ENCODE peak calls at places on chromosomes 5 and 9, in four cellular contexts. W is GM06990, Y is GM12864, O is choroid plexus epithelial cell. E is an unnamed sample.

GRCh38 chr9:450057-450456 is 235.4 kb downstream of the DOCK8 start:
- DNase-seq in Y (no peak), O (no peak), W (no peak), E (no peak)

GRCh38 chr5:93603711-93604118 is 20.7 kb downstream of the NR2F1 start:
- DNase-seq in W (no peak), O (peak; percentile 67), Y (no peak), E (no peak)

GRCh38 chr5:135737701-135738563 is 96.5 kb upstream of the SLC25A48 start:
- DNase-seq in Y (no peak), O (no peak), W (no peak), E (no peak)

GRCh38 chr5:9919306-9920030 is 289.3 kb upstream of the TAS2R1 start:
- DNase-seq in Y (no peak), W (no peak), O (peak; percentile 58), E (no peak)

GRCh38 chr5:83099445-83099844 is 22.1 kb downstream of the XRCC4 start:
- DNase-seq in W (no peak), Y (no peak), O (no peak), E (no peak)

GRCh38 chr5:55601209-55601618 is 66.5 kb upstream of the PLPP1 start:
- DNase-seq in O (peak; percentile 88), W (no peak), Y (no peak), E (no peak)

GRCh38 chr9:85742630-85742928 is 825 bp upstream of the AGTPBP1 start:
- DNase-seq in W (no peak), Y (peak; percentile 16), O (peak; percentile 88), E (peak; percentile 20)

GRCh38 chr9:96122756-96123155 is 179.2 kb downstream of the HSD17B3 start:
- DNase-seq in W (no peak), O (peak; percentile 94), Y (no peak), E (no peak)

GRCh38 chr9:36813149-36813548 is 220.9 kb downstream of the PAX5 start:
- DNase-seq in O (no peak), W (no peak), Y (no peak), E (no peak)

GRCh38 chr5:174309131-174309845 is 263.8 kb downstream of the NSG2 start:
- DNase-seq in Y (no peak), O (no peak), W (no peak), E (no peak)

GRCh38 chr9:126614455-126615248 is 924 bp downstream of the LMX1B start:
- DNase-seq in O (no peak), Y (no peak), W (no peak), E (peak; percentile 68)

GRCh38 chr9:103301051-103301450 is 305.9 kb downstream of the CYLC2 start:
- DNase-seq in Y (no peak), W (no peak), O (no peak), E (no peak)

GRCh38 chr5:31614147-31615030 is 24.5 kb upstream of the PDZD2 start:
- DNase-seq in Y (no peak), W (no peak), O (no peak), E (no peak)

GRCh38 chr5:14475013-14475412 is 106.6 kb upstream of the OTULINL start:
- DNase-seq in Y (no peak), W (no peak), O (no peak), E (no peak)

GRCh38 chr9:113574381-113575262 is 111.1 kb downstream of the RGS3 start:
- DNase-seq in O (peak; percentile 39), W (no peak), Y (no peak), E (no peak)

GRCh38 chr9:126723807-126724172 is 81.0 kb upstream of the ZBTB43 start:
- DNase-seq in O (peak; percentile 29), Y (no peak), W (no peak), E (no peak)

GRCh38 chr9:125950880-125951471 is 203.8 kb downstream of the PBX3 start:
- DNase-seq in Y (no peak), W (no peak), O (no peak), E (no peak)

GRCh38 chr5:118295045-118295444 is 693.3 kb downstream of the DTWD2 start:
- DNase-seq in Y (no peak), O (no peak), W (no peak), E (no peak)

GRCh38 chr9:13278368-13279246 is 885 bp downstream of the MPDZ start:
- DNase-seq in Y (no peak), W (no peak), O (peak; percentile 89), E (no peak)

GRCh38 chr5:74510476-74510875 is 130.1 kb downstream of the ENC1 start:
- DNase-seq in O (no peak), W (no peak), Y (no peak), E (no peak)

GRCh38 chr9:129007766-129008468 is 20.2 kb downstream of the SH3GLB2 start:
- DNase-seq in Y (no peak), W (no peak), O (no peak), E (no peak)

GRCh38 chr9:134039386-134040175 is 14.3 kb downstream of the BRD3OS start:
- DNase-seq in O (no peak), W (no peak), Y (no peak), E (no peak)

GRCh38 chr5:155539958-155540595 is 526.5 kb downstream of the KIF4B start:
- DNase-seq in Y (no peak), O (no peak), W (no peak), E (no peak)

GRCh38 chr9:90974643-90975245 is 173.1 kb downstream of the SYK start:
- DNase-seq in W (no peak), Y (no peak), O (no peak), E (no peak)

GRCh38 chr5:68924490-68925145 is 169.2 kb upstream of the SLC30A5 start:
- DNase-seq in W (no peak), Y (no peak), O (peak; percentile 77), E (no peak)

DNA sequence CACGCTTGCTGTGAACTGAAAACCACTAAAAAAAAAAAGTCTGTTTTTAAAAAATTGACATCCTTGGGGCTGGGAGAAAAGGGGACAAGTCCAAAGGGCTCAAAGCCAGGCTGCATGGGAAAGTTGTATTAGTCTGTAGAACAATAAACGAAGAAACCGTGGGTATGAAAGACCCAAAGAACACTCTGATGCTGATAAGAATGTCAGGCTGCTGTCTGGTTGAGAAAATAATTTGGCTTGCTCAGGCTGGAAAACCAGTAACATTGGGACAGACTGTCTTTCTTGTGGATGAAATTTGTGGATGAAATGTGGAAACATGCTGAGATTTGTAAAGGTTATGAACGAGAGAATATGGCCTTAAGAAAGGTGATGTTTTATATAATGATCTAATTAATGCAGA is 68.5 kb upstream of the HSPB3 start:
- DNase-seq in W (no peak), O (peak; percentile 47), Y (no peak), E (no peak)
- TF ChIP-seq CTCF in W (no peak), O (no peak), Y (no peak), E (no peak)

GRCh38 chr5:27652505-27652904 is 614.1 kb upstream of the CDH9 start:
- DNase-seq in O (no peak), W (no peak), Y (no peak), E (no peak)
- TF ChIP-seq CTCF in O (no peak), W (no peak), Y (no peak), E (no peak)

GRCh38 chr9:98708933-98709911 is at the start of gene GABBR2:
- DNase-seq in Y (no peak), W (no peak), O (no peak), E (peak; percentile 22)
- TF ChIP-seq CTCF in Y (no peak), W (no peak), O (no peak), E (no peak)

DNA sequence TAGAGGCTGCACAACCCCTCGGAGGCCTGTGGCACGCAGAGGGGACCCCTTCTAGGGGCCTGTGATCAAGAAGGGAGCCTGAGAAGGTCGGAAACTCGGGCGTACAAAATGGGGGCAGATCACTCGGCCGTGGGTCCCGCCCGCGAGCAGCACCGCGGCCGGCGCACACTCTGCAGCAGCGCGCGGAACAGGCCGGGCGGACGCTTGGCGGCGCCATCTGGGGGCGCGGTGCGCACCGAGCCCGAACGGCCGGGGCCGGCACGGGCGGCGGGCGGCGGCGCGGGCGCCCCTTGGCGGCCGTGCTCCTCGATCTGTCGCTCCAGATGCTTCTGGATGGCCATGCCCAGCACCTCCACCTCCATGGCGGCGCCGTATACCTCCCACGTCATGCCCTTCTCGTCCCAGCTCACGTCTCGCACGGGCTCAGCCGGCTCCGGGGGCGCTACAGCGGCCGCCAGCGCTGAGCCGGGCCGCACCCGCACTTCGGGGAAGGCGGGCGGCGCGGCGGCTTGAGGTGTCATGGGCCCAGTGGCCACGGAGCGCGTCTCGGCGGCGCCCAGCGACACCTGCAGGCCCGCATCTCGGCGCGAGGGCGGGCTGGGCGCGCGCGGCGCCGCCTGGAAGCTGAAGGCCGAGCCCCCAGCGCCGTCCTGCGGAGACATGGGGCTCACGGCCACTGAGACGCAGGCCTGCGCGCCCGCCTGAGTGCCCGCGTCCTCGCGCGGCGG is 13.1 kb downstream of the GPRIN1 start:
- DNase-seq in Y (no peak), W (peak; percentile 66), O (peak; percentile 37), E (peak; percentile 88)
- TF ChIP-seq CTCF in Y (peak; percentile 16), W (no peak), O (peak; percentile 21), E (peak; percentile 50)

E was measured in GM20000.